ENCODE peak calls at places on chromosomes 16 and 17, in nine cellular contexts. G is body of pancreas, L is A549, W is stomach, F is heart left ventricle, V is tibial nerve, Y is vagina, Z is IMR-90, R is uterus. P is an unnamed sample.

GRCh38 chr16:77459534-77460412 is 24.9 kb upstream of the ADAMTS18 start:
- DNase-seq in G (no peak), L (no peak), W (no peak), F (no peak), V (no peak), Y (no peak), Z (no peak), R (no peak), P (no peak)

GRCh38 chr17:63345598-63345997 is 100.5 kb downstream of the CYB561 start:
- DNase-seq in G (no peak), L (no peak), W (no peak), F (no peak), V (no peak), Y (no peak), Z (peak; percentile 80), R (no peak), P (no peak)

GRCh38 chr17:81018044-81018802 is 16.7 kb upstream of the BAIAP2 start:
- DNase-seq in G (peak; percentile 16), L (no peak), W (no peak), F (no peak), V (no peak), Y (no peak), Z (peak; percentile 63), R (no peak), P (no peak)

GRCh38 chr17:55743103-55743679 is 7.7 kb upstream of the PCTP start:
- DNase-seq in G (peak; percentile 70), L (peak; percentile 60), W (peak; percentile 46), F (no peak), V (no peak), Y (no peak), Z (no peak), R (no peak), P (no peak)

GRCh38 chr17:66945451-66945850 is 19.1 kb upstream of the CACNG4 start:
- DNase-seq in G (no peak), L (no peak), W (no peak), F (no peak), V (no peak), Y (no peak), Z (no peak), R (peak; percentile 47), P (no peak)

GRCh38 chr17:61635913-61636432 is 45.0 kb upstream of the NACA2 start:
- DNase-seq in G (peak; percentile 27), L (peak; percentile 66), W (peak; percentile 50), F (no peak), V (peak; percentile 6), Y (no peak), Z (peak; percentile 66), R (no peak), P (no peak)

GRCh38 chr17:19812407-19812806 is 55.3 kb downstream of the ULK2 start:
- DNase-seq in G (no peak), L (peak; percentile 50), W (no peak), F (no peak), V (no peak), Y (no peak), Z (peak; percentile 10), R (no peak), P (no peak)

GRCh38 chr17:46171939-46172338 is 21.3 kb downstream of the KANSL1 start:
- DNase-seq in G (no peak), L (no peak), W (no peak), F (no peak), V (no peak), Y (no peak), Z (no peak), R (no peak), P (no peak)

GRCh38 chr17:38455288-38455915 is 27.1 kb downstream of the ARHGAP23 start:
- DNase-seq in G (no peak), L (no peak), W (no peak), F (no peak), V (no peak), Y (no peak), Z (no peak), R (no peak), P (no peak)

GRCh38 chr17:17151962-17152361 is 54.2 kb downstream of the PLD6 start:
- DNase-seq in G (peak; percentile 77), L (peak; percentile 85), W (peak; percentile 76), F (peak; percentile 95), V (peak; percentile 71), Y (no peak), Z (peak; percentile 96), R (peak; percentile 78), P (peak; percentile 97)

GRCh38 chr17:31475378-31476162 is 84.1 kb downstream of the RAB11FIP4 start:
- DNase-seq in G (peak; percentile 71), L (no peak), W (no peak), F (no peak), V (no peak), Y (no peak), Z (no peak), R (no peak), P (no peak)

GRCh38 chr17:44005865-44006580 is 1.6 kb downstream of the NAGS start:
- DNase-seq in G (peak; percentile 51), L (peak; percentile 32), W (peak; percentile 59), F (no peak), V (no peak), Y (no peak), Z (no peak), R (no peak), P (no peak)

GRCh38 chr17:56786989-56787482 is 46.7 kb downstream of the C17orf67 start:
- DNase-seq in G (no peak), L (peak; percentile 70), W (no peak), F (no peak), V (no peak), Y (no peak), Z (peak; percentile 98), R (no peak), P (peak; percentile 62)

GRCh38 chr17:39739020-39739884 is 1.5 kb downstream of the GRB7 start:
- DNase-seq in G (peak; percentile 92), L (peak; percentile 80), W (peak; percentile 89), F (no peak), V (no peak), Y (no peak), Z (no peak), R (peak; percentile 36), P (no peak)

DNA sequence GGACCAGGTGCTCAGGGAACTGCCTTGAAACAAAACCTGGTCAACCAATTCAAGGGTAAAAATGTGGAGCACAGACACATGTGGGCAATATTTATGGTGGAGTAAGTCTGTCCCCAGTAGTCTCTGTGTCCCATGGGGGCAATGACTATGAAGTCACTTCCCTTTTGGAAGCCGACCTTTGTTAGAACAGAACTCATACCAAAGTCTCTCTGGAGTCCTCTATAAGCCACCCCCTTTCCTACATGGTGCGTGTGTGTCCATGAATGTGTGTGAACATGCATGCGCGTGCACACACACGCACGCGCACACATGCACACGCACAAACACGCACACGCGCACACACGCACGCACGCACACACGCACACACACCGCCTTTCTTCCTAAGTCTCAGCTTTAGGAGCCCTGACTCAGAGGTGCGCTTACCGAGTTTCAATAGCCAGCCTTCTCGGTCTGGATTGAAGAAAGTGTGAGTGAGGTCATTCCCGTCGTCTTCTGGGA is 84.2 kb downstream of the CYTH1 start:
- DNase-seq in G (no peak), L (no peak), W (no peak), F (no peak), V (no peak), Y (no peak), Z (no peak), R (no peak), P (no peak)
- H3K27ac ChIP-seq in G (no peak overlapping the region), L (peak overlapping the region; percentile 30), W (no peak overlapping the region), F (no peak overlapping the region), V (no peak overlapping the region), Y (no peak overlapping the region), Z (no peak overlapping the region), R (no peak overlapping the region), P (no peak overlapping the region)

GRCh38 chr17:53628011-53628410 is 194.7 kb upstream of the KIF2B start:
- DNase-seq in G (no peak), L (no peak), W (no peak), F (no peak), V (no peak), Y (no peak), Z (peak; percentile 61), R (no peak), P (no peak)

GRCh38 chr17:53629188-53629587 is 193.5 kb upstream of the KIF2B start:
- DNase-seq in G (no peak), L (no peak), W (no peak), F (no peak), V (no peak), Y (no peak), Z (peak; percentile 30), R (no peak), P (no peak)

GRCh38 chr17:53627511-53627910 is 195.2 kb upstream of the KIF2B start:
- DNase-seq in G (no peak), L (peak; percentile 26), W (no peak), F (no peak), V (no peak), Y (no peak), Z (peak; percentile 69), R (no peak), P (no peak)

GRCh38 chr17:53630115-53630514 is 192.6 kb upstream of the KIF2B start:
- DNase-seq in G (no peak), L (no peak), W (no peak), F (no peak), V (no peak), Y (no peak), Z (no peak), R (no peak), P (no peak)

GRCh38 chr17:53626286-53626685 is 196.4 kb upstream of the KIF2B start:
- DNase-seq in G (no peak), L (peak; percentile 24), W (no peak), F (no peak), V (no peak), Y (no peak), Z (peak; percentile 67), R (no peak), P (no peak)
- H3K9me3 ChIP-seq in G (no peaks in the 10 kb centered on the region), L (no peaks in the 10 kb centered on the region), W (no peaks in the 10 kb centered on the region), F (no peaks in the 10 kb centered on the region), V (no peaks in the 10 kb centered on the region), Y (no peaks in the 10 kb centered on the region), Z (peaks cover 2% of the 10 kb centered on the region), R (no peaks in the 10 kb centered on the region), P (no peaks in the 10 kb centered on the region)

DNA sequence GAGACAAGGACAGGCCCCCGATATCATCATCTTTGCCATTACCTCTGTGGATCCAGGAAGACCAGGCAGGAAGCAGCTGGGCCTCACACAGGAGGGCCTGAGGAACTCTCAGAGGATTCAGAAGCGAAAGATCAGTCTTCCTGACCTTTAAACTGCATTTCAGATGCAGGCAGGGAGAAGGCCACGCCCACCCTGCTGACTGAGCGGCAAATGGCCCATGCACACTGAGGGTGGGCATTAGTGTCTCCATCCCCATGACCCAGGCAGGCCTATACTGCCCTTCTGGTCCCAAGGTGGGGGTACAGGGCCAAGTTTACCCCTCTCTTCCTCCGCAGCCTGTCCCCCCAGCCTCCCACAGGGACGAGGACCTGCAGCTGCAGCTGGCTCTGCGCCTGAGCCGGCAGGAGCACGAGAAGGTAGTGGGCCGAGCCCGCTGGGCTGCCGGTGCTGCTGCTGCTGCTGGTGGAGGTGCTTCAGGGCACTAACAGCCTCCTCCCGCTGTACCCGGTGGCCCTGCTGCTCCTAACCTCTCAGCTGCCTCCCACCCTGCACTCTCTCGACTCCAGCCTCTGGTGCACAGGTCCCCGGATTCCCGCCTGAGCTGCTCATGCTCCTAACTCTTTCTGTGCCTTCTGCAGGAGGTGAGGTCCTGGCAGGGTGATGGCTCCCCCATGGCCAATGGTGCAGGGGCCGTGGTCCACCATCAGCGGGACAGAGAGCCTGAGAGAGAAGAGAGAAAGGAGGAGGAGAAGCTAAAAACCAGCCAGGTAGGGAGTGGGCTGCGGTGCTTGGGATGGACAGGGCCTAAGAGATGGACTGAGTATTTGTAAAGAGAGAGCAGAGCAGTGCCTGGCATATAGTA is 6.2 kb downstream of the EPN3 start:
- DNase-seq in G (no peak), L (no peak), W (no peak), F (no peak), V (no peak), Y (no peak), Z (no peak), R (no peak), P (no peak)
- TF ChIP-seq POLR2A in G (no peak), L (no peak), W (no peak), F (no peak), V (no peak), Y (no peak), Z (no peak), R (no peak), P (no peak)

GRCh38 chr16:2170587-2171435 is 15.2 kb downstream of the TRAF7 start:
- DNase-seq in G (no peak), L (no peak), W (no peak), F (no peak), V (no peak), Y (no peak), Z (no peak), R (no peak), P (no peak)
- H3K27ac ChIP-seq in G (no peak overlapping the region), L (no peak overlapping the region), W (peak overlapping the region; percentile 69), F (no peak overlapping the region), V (no peak overlapping the region), Y (peak overlapping the region; percentile 38), Z (no peak overlapping the region), R (peak overlapping the region; percentile 41), P (no peak overlapping the region)

P was measured in gastrocnemius medialis.